ENCODE peak calls at places on chromosome 1, in eight cellular contexts. C is upper lobe of right lung; K is hepatic stellate cell; M is suprapubic skin; F is GF-D8; L is stimulated activated CD4-positive, alpha-beta T cell treated with anti-CD3 and anti-CD28 coated beads, Interleukin-4, amount 100 ng/mL, for 24 hours; B is type B pancreatic cell; S is left kidney. T is an unnamed sample.

GRCh38 chr1:161986328-161986727 is 37.3 kb downstream of the OLFML2B start:
- DNase-seq in M (no peak), L (no peak), F (no peak), K (no peak), C (no peak), S (no peak), B (no peak), T (no peak)

GRCh38 chr1:67970088-67970487 is 80.3 kb downstream of the DIRAS3 start:
- DNase-seq in C (no peak), B (no peak), M (no peak), K (no peak), S (no peak), L (no peak), F (no peak), T (no peak)

GRCh38 chr1:27192039-27192529 is 37.2 kb upstream of the SLC9A1 start:
- DNase-seq in B (no peak), L (no peak), M (no peak), F (no peak), C (no peak), S (no peak), K (no peak), T (no peak)

GRCh38 chr1:155932085-155932484 is 2.1 kb downstream of the KHDC4 start:
- DNase-seq in C (no peak), L (no peak), M (no peak), K (no peak), B (no peak), S (no peak), F (no peak), T (no peak)

GRCh38 chr1:70863256-70863655 is 184.4 kb downstream of the PTGER3 start:
- DNase-seq in K (no peak), S (no peak), B (no peak), F (no peak), L (no peak), M (no peak), C (no peak), T (no peak)

GRCh38 chr1:224542783-224543440 is 73.2 kb upstream of the CNIH3 start:
- DNase-seq in F (no peak), K (peak), L (peak), B (no peak), S (no peak), M (no peak), C (no peak), T (peak)

GRCh38 chr1:117967900-117968299 is 38.4 kb downstream of the WDR3 start:
- DNase-seq in B (no peak), C (no peak), L (no peak), K (no peak), S (peak), M (no peak), F (peak), T (no peak)

GRCh38 chr1:162832470-162832869 is 28.5 kb downstream of the CCDC190 start:
- DNase-seq in M (no peak), L (no peak), K (no peak), B (no peak), S (no peak), F (no peak), C (no peak), T (no peak)

GRCh38 chr1:62341120-62341519 is 21.9 kb upstream of the KANK4 start:
- DNase-seq in M (no peak), K (no peak), S (no peak), L (no peak), B (no peak), F (no peak), C (no peak), T (no peak)

GRCh38 chr1:177172866-177173265 is 2.1 kb downstream of the BRINP2 start:
- DNase-seq in B (no peak), S (no peak), M (no peak), F (no peak), L (no peak), C (no peak), K (no peak), T (no peak)

GRCh38 chr1:221035680-221036153 is 156.5 kb downstream of the HLX start:
- DNase-seq in C (no peak), S (no peak), L (no peak), F (no peak), K (no peak), M (no peak), B (no peak), T (peak)

GRCh38 chr1:106747791-106748190 is 308.7 kb upstream of the PRMT6 start:
- DNase-seq in L (no peak), B (no peak), S (no peak), M (no peak), F (no peak), C (peak), K (no peak), T (no peak)

GRCh38 chr1:13780780-13781179 is 80.8 kb downstream of the PRDM2 start:
- DNase-seq in M (no peak), K (no peak), L (no peak), C (no peak), F (no peak), S (no peak), B (no peak), T (no peak)

GRCh38 chr1:115702993-115703392 is 61.2 kb downstream of the VANGL1 start:
- DNase-seq in L (no peak), F (no peak), C (no peak), M (no peak), K (no peak), B (no peak), S (peak), T (no peak)

GRCh38 chr1:201982082-201982922 is at the start of gene RNPEP:
- DNase-seq in F (no peak), B (peak), S (peak), M (peak), C (peak), L (peak), K (peak), T (peak)

GRCh38 chr1:78722947-78723346 is 73.3 kb downstream of the IFI44 start:
- DNase-seq in C (no peak), L (no peak), S (no peak), K (peak), B (no peak), M (no peak), F (no peak), T (no peak)

GRCh38 chr1:18941221-18942141 is 15.0 kb downstream of the IFFO2 start:
- DNase-seq in S (peak), L (no peak), F (no peak), C (no peak), M (no peak), B (no peak), K (no peak), T (no peak)

GRCh38 chr1:107019166-107019565 is 37.3 kb upstream of the PRMT6 start:
- DNase-seq in B (no peak), S (no peak), F (no peak), M (no peak), K (no peak), L (no peak), C (no peak), T (no peak)

GRCh38 chr1:94741510-94741909 is 78.6 kb upstream of the SLC44A3 start:
- DNase-seq in C (no peak), L (no peak), B (no peak), S (no peak), F (peak), K (no peak), M (no peak), T (no peak)

GRCh38 chr1:174963547-174964125 is 36.1 kb upstream of the CACYBP start:
- DNase-seq in L (no peak), B (no peak), K (no peak), S (no peak), F (no peak), M (no peak), C (no peak), T (no peak)

GRCh38 chr1:243315933-243316332 is 60.1 kb downstream of the SDCCAG8 start:
- DNase-seq in F (no peak), C (no peak), L (no peak), M (no peak), K (no peak), S (no peak), B (no peak), T (no peak)

GRCh38 chr1:94562502-94563260 is 21.1 kb upstream of the F3 start:
- DNase-seq in C (peak), B (no peak), K (no peak), F (no peak), L (no peak), S (peak), M (no peak), T (no peak)

GRCh38 chr1:87718241-87718950 is 389.7 kb downstream of the LMO4 start:
- DNase-seq in F (no peak), L (no peak), S (no peak), B (no peak), C (no peak), K (no peak), M (no peak), T (no peak)

GRCh38 chr1:107965112-107965991 is at the start of gene VAV3:
- DNase-seq in K (peak), S (peak), B (peak), C (peak), M (peak), F (peak), L (peak), T (peak)

GRCh38 chr1:189654906-189655305 is 822.8 kb downstream of the BRINP3 start:
- DNase-seq in M (no peak), L (no peak), F (no peak), C (no peak), K (no peak), S (no peak), B (no peak), T (no peak)

GRCh38 chr1:99557556-99558256 is 88.2 kb upstream of the PALMD start:
- DNase-seq in K (peak), B (no peak), L (no peak), M (no peak), C (no peak), F (no peak), S (no peak), T (no peak)

GRCh38 chr1:185401019-185401418 is 84.0 kb upstream of the IVNS1ABP start:
- DNase-seq in C (no peak), L (no peak), M (no peak), S (no peak), F (no peak), K (no peak), B (no peak), T (no peak)

GRCh38 chr1:224042557-224043118 is 71.3 kb upstream of the FBXO28 start:
- DNase-seq in B (no peak), M (no peak), L (no peak), S (no peak), K (no peak), C (no peak), F (no peak), T (no peak)

GRCh38 chr1:50271968-50272578 is 151.2 kb downstream of the DMRTA2 start:
- DNase-seq in K (peak), S (peak), B (no peak), L (no peak), F (no peak), M (no peak), C (peak), T (no peak)

GRCh38 chr1:228089520-228090380 is 7.2 kb downstream of the ARF1 start:
- DNase-seq in S (no peak), M (no peak), K (no peak), C (peak), L (no peak), B (no peak), F (peak), T (no peak)

GRCh38 chr1:113783254-113784103 is 24.2 kb upstream of the PHTF1 start:
- DNase-seq in K (peak), M (no peak), F (peak), B (no peak), L (peak), S (peak), C (no peak), T (no peak)

GRCh38 chr1:27403065-27403726 is 10.8 kb downstream of the GPR3 start:
- DNase-seq in S (peak), F (peak), M (no peak), L (peak), B (no peak), K (peak), C (peak), T (no peak)

GRCh38 chr1:36567601-36568341 is 85.1 kb upstream of the CSF3R start:
- DNase-seq in M (peak), K (no peak), B (no peak), S (no peak), F (no peak), L (no peak), C (peak), T (no peak)

GRCh38 chr1:202807367-202807925 is 775 bp downstream of the KDM5B start:
- DNase-seq in S (peak), F (no peak), K (peak), L (peak), C (peak), B (peak), M (no peak), T (peak)

GRCh38 chr1:36217667-36218066 is 6.6 kb upstream of the THRAP3 start:
- DNase-seq in C (no peak), B (no peak), L (no peak), M (no peak), S (peak), F (no peak), K (no peak), T (no peak)

GRCh38 chr1:184433928-184434502 is 47.2 kb downstream of the C1orf21 start:
- DNase-seq in L (no peak), K (no peak), B (no peak), S (no peak), C (no peak), F (no peak), M (no peak), T (no peak)

GRCh38 chr1:11712285-11712684 is 20.8 kb downstream of the DRAXIN start:
- DNase-seq in M (no peak), L (no peak), F (no peak), K (no peak), S (no peak), C (no peak), B (no peak), T (no peak)

GRCh38 chr1:209493584-209493983 is 89.9 kb upstream of the CAMK1G start:
- DNase-seq in B (no peak), L (no peak), K (no peak), S (no peak), C (no peak), M (no peak), F (no peak), T (no peak)

T was measured in HTR-8/SVneo.